ENCODE peak calls at places on chromosome 15, in five cellular contexts. One of them, this sample, is unnamed.

GRCh38 chr15:31470756-31471155 is 144.1 kb downstream of the KLF13 start:
- DNase-seq in ovary: peak; percentile 4
- DNase-seq in body of pancreas: no peak
- DNase-seq in uterus: no peak
- DNase-seq in testis: no peak
- DNase-seq in this sample: no peak

GRCh38 chr15:25182736-25183445 is 228.1 kb downstream of the SNRPN start:
- DNase-seq in ovary: peak; percentile 8
- DNase-seq in body of pancreas: peak; percentile 3
- DNase-seq in uterus: peak; percentile 6
- DNase-seq in testis: no peak
- DNase-seq in this sample: peak; percentile 2

GRCh38 chr15:100879461-100880138 is at the start of gene ALDH1A3:
- DNase-seq in ovary: peak; percentile 44
- DNase-seq in body of pancreas: peak; percentile 68
- DNase-seq in uterus: peak; percentile 50
- DNase-seq in testis: peak; percentile 59
- DNase-seq in this sample: peak; percentile 56

GRCh38 chr15:72155021-72155621 is 36.9 kb downstream of the SENP8 start:
- DNase-seq in ovary: peak; percentile 48
- DNase-seq in body of pancreas: peak; percentile 98
- DNase-seq in uterus: peak; percentile 69
- DNase-seq in testis: peak; percentile 92
- DNase-seq in this sample: peak; percentile 63

GRCh38 chr15:78542647-78543046 is 2.4 kb downstream of the PSMA4 start:
- DNase-seq in ovary: no peak
- DNase-seq in body of pancreas: no peak
- DNase-seq in uterus: no peak
- DNase-seq in testis: no peak
- DNase-seq in this sample: no peak

GRCh38 chr15:75620776-75621536 is 4.6 kb downstream of the SNUPN start:
- DNase-seq in ovary: peak; percentile 86
- DNase-seq in body of pancreas: peak; percentile 50
- DNase-seq in uterus: peak; percentile 86
- DNase-seq in testis: peak; percentile 86
- DNase-seq in this sample: peak; percentile 80

GRCh38 chr15:27681038-27681437 is 418.1 kb downstream of the OCA2 start:
- DNase-seq in ovary: no peak
- DNase-seq in body of pancreas: no peak
- DNase-seq in uterus: no peak
- DNase-seq in testis: peak; percentile 55
- DNase-seq in this sample: no peak

GRCh38 chr15:79960502-79961217 is 10.3 kb downstream of the BCL2A1 start:
- DNase-seq in ovary: no peak
- DNase-seq in body of pancreas: no peak
- DNase-seq in uterus: no peak
- DNase-seq in testis: no peak
- DNase-seq in this sample: no peak

GRCh38 chr15:41627204-41627603 is 33.0 kb upstream of the MGA start:
- DNase-seq in ovary: no peak
- DNase-seq in body of pancreas: no peak
- DNase-seq in uterus: no peak
- DNase-seq in testis: no peak
- DNase-seq in this sample: no peak

GRCh38 chr15:100220058-100220728 is 121.6 kb downstream of the ADAMTS17 start:
- DNase-seq in ovary: no peak
- DNase-seq in body of pancreas: no peak
- DNase-seq in uterus: no peak
- DNase-seq in testis: no peak
- DNase-seq in this sample: no peak

GRCh38 chr15:23546158-23546557 is 19.3 kb upstream of the MKRN3 start:
- DNase-seq in ovary: no peak
- DNase-seq in body of pancreas: no peak
- DNase-seq in uterus: no peak
- DNase-seq in testis: no peak
- DNase-seq in this sample: no peak
- H3K27ac ChIP-seq in ovary: no peak overlapping the region
- H3K27ac ChIP-seq in body of pancreas: no peak overlapping the region
- H3K27ac ChIP-seq in uterus: no peak overlapping the region
- H3K27ac ChIP-seq in testis: no peak overlapping the region
- H3K27ac ChIP-seq in this sample: no peak overlapping the region

DNA sequence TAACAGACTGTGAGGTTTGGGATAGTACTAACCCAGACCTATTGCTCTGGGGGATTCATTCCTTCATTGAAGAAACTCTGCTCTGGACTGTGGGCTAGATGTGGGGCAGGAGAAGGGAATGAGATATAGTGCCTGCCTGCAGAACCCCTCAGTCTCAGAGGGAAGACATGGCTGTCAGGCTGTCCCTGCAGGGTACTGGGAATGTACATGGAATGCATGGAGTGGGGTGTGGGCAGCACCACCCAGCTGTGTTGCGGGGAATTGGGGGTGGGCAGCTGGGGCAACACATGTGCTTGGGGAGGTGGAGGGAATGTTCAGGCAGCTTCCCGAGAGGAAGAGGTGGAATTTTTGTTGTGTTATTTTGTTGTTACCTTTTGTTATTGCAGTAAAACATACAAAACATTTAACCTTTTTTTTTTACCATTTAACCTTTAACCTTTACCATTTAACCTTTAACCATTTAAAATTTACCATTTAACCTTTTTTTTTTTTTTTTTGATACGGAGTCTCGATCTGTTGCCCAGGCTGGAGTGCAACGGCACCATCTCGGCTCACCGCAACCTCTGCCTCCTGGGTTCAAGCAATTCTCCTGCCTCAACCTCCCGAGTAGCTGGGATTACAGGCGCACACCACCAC is 7.3 kb downstream of the PAQR5 start:
- DNase-seq in ovary: no peak
- DNase-seq in body of pancreas: no peak
- DNase-seq in uterus: no peak
- DNase-seq in testis: no peak
- DNase-seq in this sample: no peak
- H3K36me3 ChIP-seq in ovary: no peaks in the 10 kb centered on the region
- H3K36me3 ChIP-seq in body of pancreas: no peaks in the 10 kb centered on the region
- H3K36me3 ChIP-seq in uterus: no peaks in the 10 kb centered on the region
- H3K36me3 ChIP-seq in testis: no peaks in the 10 kb centered on the region
- H3K36me3 ChIP-seq in this sample: no peaks in the 10 kb centered on the region

DNA sequence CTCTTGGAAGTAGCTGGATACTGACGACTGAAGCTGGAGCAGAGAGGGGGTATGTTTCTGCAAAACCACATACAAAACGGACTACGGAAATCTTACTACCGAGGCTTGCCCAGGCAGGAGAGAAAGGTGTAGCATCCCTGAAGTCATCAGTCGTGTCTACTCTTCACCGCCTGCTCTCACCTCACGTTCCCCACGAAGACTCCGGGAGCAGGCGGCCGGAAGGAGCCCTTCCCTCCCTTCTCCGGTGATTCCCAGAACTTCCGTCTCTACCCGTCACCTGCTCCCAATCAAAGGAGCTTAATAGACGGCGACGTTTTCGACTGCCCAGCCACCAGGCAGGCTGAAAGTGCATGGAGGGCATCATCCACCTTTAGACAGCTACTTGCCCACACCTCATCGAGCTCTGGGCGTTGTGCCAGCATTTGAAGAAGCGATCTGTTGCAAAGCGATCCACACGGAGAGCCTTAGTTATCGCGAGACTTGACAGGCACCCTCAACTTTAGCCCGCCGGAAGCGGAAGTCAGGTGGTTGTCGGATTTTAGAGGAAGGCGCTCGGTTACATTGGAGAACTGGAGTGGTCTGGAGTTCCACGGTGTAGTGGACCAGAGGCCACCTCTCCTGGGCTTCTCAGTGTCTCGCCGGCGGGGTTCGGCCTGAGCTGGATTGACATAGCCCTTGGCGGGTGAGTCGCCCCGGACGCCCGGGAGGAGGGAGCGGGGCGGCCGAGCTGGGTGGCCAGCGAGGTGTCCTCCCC is at the start of gene RAMAC:
- DNase-seq in ovary: peak; percentile 92
- DNase-seq in body of pancreas: peak; percentile 97
- DNase-seq in uterus: peak; percentile 93
- DNase-seq in testis: peak; percentile 98
- DNase-seq in this sample: peak; percentile 91
- TF ChIP-seq POLR2A in ovary: peak; percentile 40
- TF ChIP-seq POLR2A in body of pancreas: peak; percentile 82
- TF ChIP-seq POLR2A in uterus: no peak
- TF ChIP-seq POLR2A in testis: no peak
- TF ChIP-seq POLR2A in this sample: peak; percentile 49

DNA sequence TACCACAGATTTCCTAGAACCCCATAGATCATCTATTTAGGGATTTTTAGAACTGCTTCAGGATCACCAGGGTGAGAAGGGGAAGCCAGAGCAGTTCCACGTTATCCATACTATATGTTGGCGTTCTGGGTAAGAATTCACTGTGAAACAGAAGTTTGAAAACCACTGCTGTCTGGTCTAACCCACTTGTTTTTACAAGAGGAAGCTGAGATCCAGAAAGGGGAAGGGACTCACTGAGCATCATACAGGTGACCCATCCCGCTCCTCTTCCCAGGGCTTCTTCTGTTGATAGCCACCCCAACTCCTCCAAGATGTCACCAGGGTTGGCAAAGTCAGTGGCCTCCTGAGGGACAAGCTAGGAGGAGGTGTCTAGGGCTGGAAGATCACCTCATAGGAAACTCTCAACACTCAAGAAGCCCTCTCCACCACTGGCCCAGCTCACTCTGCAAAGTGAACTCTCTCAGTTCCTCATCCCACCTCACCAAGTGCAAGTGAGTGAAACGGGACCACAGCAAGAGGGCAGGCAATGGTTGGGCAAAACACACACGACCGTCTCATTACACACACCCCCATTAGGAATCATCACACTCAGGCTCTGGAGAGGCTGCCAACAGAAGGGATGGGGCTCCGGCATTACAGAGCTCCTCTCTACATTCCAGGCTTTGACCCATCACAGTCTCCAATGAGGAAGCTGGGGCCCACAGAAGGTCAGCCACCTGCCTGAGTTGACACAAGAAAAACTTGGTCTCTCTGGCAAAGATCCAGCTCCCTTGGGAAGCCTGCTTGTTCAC is 1.8 kb downstream of the DAPK2 start:
- DNase-seq in ovary: no peak
- DNase-seq in body of pancreas: peak; percentile 25
- DNase-seq in uterus: no peak
- DNase-seq in testis: no peak
- DNase-seq in this sample: no peak
- H3K27ac ChIP-seq in ovary: no peak overlapping the region
- H3K27ac ChIP-seq in body of pancreas: no peak overlapping the region
- H3K27ac ChIP-seq in uterus: no peak overlapping the region
- H3K27ac ChIP-seq in testis: no peak overlapping the region
- H3K27ac ChIP-seq in this sample: no peak overlapping the region

GRCh38 chr15:37075777-37076176 is 24.6 kb downstream of the MEIS2 start:
- DNase-seq in ovary: no peak
- DNase-seq in body of pancreas: no peak
- DNase-seq in uterus: no peak
- DNase-seq in testis: no peak
- DNase-seq in this sample: no peak

GRCh38 chr15:37076543-37076942 is 23.8 kb downstream of the MEIS2 start:
- DNase-seq in ovary: no peak
- DNase-seq in body of pancreas: no peak
- DNase-seq in uterus: no peak
- DNase-seq in testis: no peak
- DNase-seq in this sample: no peak

GRCh38 chr15:37070686-37071085 is 29.7 kb downstream of the MEIS2 start:
- DNase-seq in ovary: no peak
- DNase-seq in body of pancreas: no peak
- DNase-seq in uterus: no peak
- DNase-seq in testis: no peak
- DNase-seq in this sample: no peak

GRCh38 chr15:37072181-37072580 is 28.2 kb downstream of the MEIS2 start:
- DNase-seq in ovary: no peak
- DNase-seq in body of pancreas: no peak
- DNase-seq in uterus: no peak
- DNase-seq in testis: no peak
- DNase-seq in this sample: no peak

GRCh38 chr15:37071134-37071533 is 29.2 kb downstream of the MEIS2 start:
- DNase-seq in ovary: no peak
- DNase-seq in body of pancreas: no peak
- DNase-seq in uterus: no peak
- DNase-seq in testis: no peak
- DNase-seq in this sample: no peak
- H3K36me3 ChIP-seq in ovary: no peaks in the 10 kb centered on the region
- H3K36me3 ChIP-seq in body of pancreas: no peaks in the 10 kb centered on the region
- H3K36me3 ChIP-seq in uterus: no peaks in the 10 kb centered on the region
- H3K36me3 ChIP-seq in testis: no peaks in the 10 kb centered on the region
- H3K36me3 ChIP-seq in this sample: no peaks in the 10 kb centered on the region

GRCh38 chr15:89806217-89806564 is 8.5 kb downstream of the ANPEP start:
- DNase-seq in ovary: no peak
- DNase-seq in body of pancreas: peak; percentile 54
- DNase-seq in uterus: no peak
- DNase-seq in testis: no peak
- DNase-seq in this sample: no peak

GRCh38 chr15:89807689-89808088 is 7.0 kb downstream of the ANPEP start:
- DNase-seq in ovary: no peak
- DNase-seq in body of pancreas: no peak
- DNase-seq in uterus: no peak
- DNase-seq in testis: no peak
- DNase-seq in this sample: no peak

GRCh38 chr15:89808160-89808870 is 6.3 kb downstream of the ANPEP start:
- DNase-seq in ovary: no peak
- DNase-seq in body of pancreas: no peak
- DNase-seq in uterus: no peak
- DNase-seq in testis: no peak
- DNase-seq in this sample: no peak

GRCh38 chr15:89805241-89806216 is 9.1 kb downstream of the ANPEP start:
- DNase-seq in ovary: no peak
- DNase-seq in body of pancreas: no peak
- DNase-seq in uterus: no peak
- DNase-seq in testis: no peak
- DNase-seq in this sample: no peak

DNA sequence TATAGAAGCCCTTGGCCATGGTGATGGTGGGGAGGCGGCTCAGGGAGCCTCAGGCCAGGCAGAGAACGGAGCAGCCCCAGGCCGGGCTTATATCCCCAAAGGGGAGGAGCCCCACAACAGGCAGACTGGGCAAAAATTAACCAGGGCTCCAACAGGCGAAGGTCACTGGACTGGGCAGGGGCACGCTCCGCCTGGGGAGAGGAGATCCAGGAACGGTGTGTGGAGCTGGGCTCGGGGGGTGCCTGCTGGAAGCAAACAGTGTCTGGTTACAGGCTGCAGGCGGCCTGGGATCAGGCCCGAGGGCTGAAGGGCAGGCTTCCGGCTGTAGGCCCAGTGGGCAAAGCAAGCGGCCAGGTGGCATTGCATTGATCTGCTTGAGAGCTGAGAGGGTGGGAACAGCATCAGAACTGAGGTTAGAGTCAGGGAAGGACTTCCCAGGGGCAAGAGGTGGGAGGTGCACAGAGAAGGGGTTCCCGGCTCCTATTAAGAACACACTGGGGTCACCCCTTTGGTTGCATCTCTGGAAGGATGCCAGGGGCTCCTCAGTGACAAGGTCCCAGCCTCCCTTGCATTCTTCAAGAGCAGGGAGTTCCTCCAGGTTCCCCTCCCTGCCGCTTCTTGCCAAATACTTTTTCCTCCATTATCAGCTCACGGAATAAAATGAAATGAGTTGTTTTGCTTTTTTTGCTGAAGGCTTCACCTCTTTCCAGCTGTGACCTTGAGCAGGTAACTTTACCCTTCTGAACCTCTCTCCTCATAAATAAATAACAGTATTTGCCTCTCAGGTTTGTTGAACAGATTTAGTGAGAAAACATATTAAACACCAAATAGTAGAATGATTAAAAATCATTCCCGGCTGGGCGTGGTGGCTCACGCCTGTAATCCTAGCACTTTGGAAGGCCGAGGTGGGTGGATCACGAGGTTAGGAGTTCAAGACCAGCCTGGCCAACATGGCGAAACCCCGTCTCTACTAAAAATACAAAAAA is 7.8 kb downstream of the ANPEP start:
- DNase-seq in ovary: no peak
- DNase-seq in body of pancreas: peak; percentile 97
- DNase-seq in uterus: no peak
- DNase-seq in testis: no peak
- DNase-seq in this sample: no peak
- TF ChIP-seq POLR2A in ovary: no peak
- TF ChIP-seq POLR2A in body of pancreas: peak; percentile 96
- TF ChIP-seq POLR2A in uterus: no peak
- TF ChIP-seq POLR2A in testis: no peak
- TF ChIP-seq POLR2A in this sample: no peak

This sample was measured in heart left ventricle.